ENCODE peak calls at places on chromosomes 13 and 19, in four cellular contexts. X is head of caudate nucleus; I is stimulated activated naive CD8-positive, alpha-beta T cell treated with anti-CD3 and anti-CD28 coated beads, Interleukin-15, Interleukin-2, amounts not matched to agents 100 U/mL and 50 U/mL, for 24 hours; P is hippocampal formation. Y is an unnamed sample.

GRCh38 chr13:42396501-42396900 is 124.5 kb downstream of the AKAP11 start:
- DNase-seq in X (no peak), P (no peak), I (peak; percentile 69), Y (no peak)

GRCh38 chr13:97188207-97188606 is 33.9 kb upstream of the MBNL2 start:
- DNase-seq in I (no peak), P (no peak), X (no peak), Y (no peak)

GRCh38 chr13:80945328-80945727 is 604.4 kb upstream of the SPRY2 start:
- DNase-seq in X (peak; percentile 32), I (no peak), P (no peak), Y (no peak)

GRCh38 chr19:45600340-45600885 is 1.6 kb downstream of the GPR4 start:
- DNase-seq in P (no peak), X (no peak), I (no peak), Y (no peak)

GRCh38 chr19:12126707-12127106 is 13.4 kb downstream of the ZNF20 start:
- DNase-seq in P (no peak), I (peak; percentile 15), X (peak; percentile 46), Y (no peak)

GRCh38 chr19:47680858-47681332 is 32.3 kb upstream of the EHD2 start:
- DNase-seq in P (no peak), X (no peak), I (no peak), Y (no peak)

GRCh38 chr13:27476943-27477681 is 26.7 kb upstream of the MTIF3 start:
- DNase-seq in P (no peak), I (no peak), X (no peak), Y (no peak)

GRCh38 chr13:49759503-49759902 is 33.0 kb downstream of the KPNA3 start:
- DNase-seq in I (no peak), X (no peak), P (no peak), Y (no peak)

GRCh38 chr13:36919833-36920611 is at the start of gene SMAD9:
- DNase-seq in I (peak; percentile 33), X (peak; percentile 85), P (peak; percentile 47), Y (peak; percentile 9)

GRCh38 chr19:4278460-4278901 is 585 bp upstream of the SHD start:
- DNase-seq in I (no peak), X (no peak), P (no peak), Y (no peak)

GRCh38 chr13:91319996-91320395 is 27.5 kb upstream of the MIR17HG start:
- DNase-seq in P (no peak), I (no peak), X (no peak), Y (no peak)

GRCh38 chr19:1264801-1265610 is 4.1 kb upstream of the CIRBP start:
- DNase-seq in P (no peak), I (no peak), X (no peak), Y (no peak)